ENCODE peak calls at places on chromosome 19, in seven cellular contexts. G, R, K, N, M, H and B are unnamed samples.
A peak's percentile ranks its signal among the peaks of the same experiment; 100 is the strongest.

GRCh38 chr19:13492128-13492527 is 14.2 kb downstream of the CACNA1A start:
- DNase-seq in G (no peak), R (no peak), K (peak; percentile 48), N (no peak), M (peak; percentile 6), H (peak; percentile 50), B (no peak)

GRCh38 chr19:17285415-17286135 is 3.9 kb downstream of the ANKLE1 start:
- DNase-seq in G (no peak), R (no peak), K (no peak), N (no peak), M (no peak), H (no peak), B (no peak)

GRCh38 chr19:46984077-46985010 is 35.3 kb upstream of the NPAS1 start:
- DNase-seq in G (no peak), R (no peak), K (peak; percentile 91), N (no peak), M (peak; percentile 38), H (no peak), B (no peak)

GRCh38 chr19:35117017-35117570 is 1.5 kb downstream of the FXYD3 start:
- DNase-seq in G (no peak), R (no peak), K (no peak), N (no peak), M (no peak), H (no peak), B (no peak)

GRCh38 chr19:45615795-45616708 is 14.0 kb upstream of the GPR4 start:
- DNase-seq in G (peak; percentile 91), R (peak; percentile 96), K (peak; percentile 92), N (peak; percentile 48), M (peak; percentile 80), H (peak; percentile 100), B (peak; percentile 94)

GRCh38 chr19:29546583-29547190 is 20.9 kb downstream of the VSTM2B start:
- DNase-seq in G (peak; percentile 23), R (no peak), K (no peak), N (no peak), M (no peak), H (no peak), B (no peak)

GRCh38 chr19:9811139-9811538 is 7.7 kb downstream of the FBXL12 start:
- DNase-seq in G (no peak), R (no peak), K (no peak), N (no peak), M (no peak), H (no peak), B (no peak)

GRCh38 chr19:35170359-35171061 is 16.0 kb downstream of the FXYD5 start:
- DNase-seq in G (peak; percentile 40), R (no peak), K (peak; percentile 28), N (no peak), M (no peak), H (peak; percentile 30), B (no peak)

GRCh38 chr19:48182434-48182833 is 12.0 kb downstream of the ZSWIM9 start:
- DNase-seq in G (no peak), R (no peak), K (no peak), N (no peak), M (no peak), H (no peak), B (no peak)

GRCh38 chr19:2338751-2339643 is 10.5 kb downstream of the SPPL2B start:
- DNase-seq in G (no peak), R (no peak), K (no peak), N (no peak), M (no peak), H (no peak), B (peak; percentile 47)

GRCh38 chr19:34345934-34346333 is 19.1 kb upstream of the GPI start:
- DNase-seq in G (peak; percentile 91), R (peak; percentile 73), K (peak; percentile 71), N (peak; percentile 70), M (peak; percentile 81), H (peak; percentile 93), B (no peak)

GRCh38 chr19:13425151-13425550 is 81.1 kb downstream of the CACNA1A start:
- DNase-seq in G (peak; percentile 48), R (no peak), K (no peak), N (no peak), M (peak; percentile 60), H (no peak), B (peak; percentile 4)

GRCh38 chr19:31451686-31452325 is 102.6 kb upstream of the TSHZ3 start:
- DNase-seq in G (no peak), R (no peak), K (peak; percentile 60), N (no peak), M (peak; percentile 17), H (no peak), B (no peak)

GRCh38 chr19:8580710-8581281 is 3.6 kb upstream of the MYO1F start:
- DNase-seq in G (peak; percentile 92), R (peak; percentile 85), K (peak; percentile 77), N (peak; percentile 87), M (peak; percentile 83), H (peak; percentile 96), B (peak; percentile 87)
- H3K4me3 ChIP-seq in G (peak overlapping the region; percentile 6), R (no peak overlapping the region), K (no peak overlapping the region), N (no peak overlapping the region), M (no peak overlapping the region), H (no peak overlapping the region), B (no peak overlapping the region)

DNA sequence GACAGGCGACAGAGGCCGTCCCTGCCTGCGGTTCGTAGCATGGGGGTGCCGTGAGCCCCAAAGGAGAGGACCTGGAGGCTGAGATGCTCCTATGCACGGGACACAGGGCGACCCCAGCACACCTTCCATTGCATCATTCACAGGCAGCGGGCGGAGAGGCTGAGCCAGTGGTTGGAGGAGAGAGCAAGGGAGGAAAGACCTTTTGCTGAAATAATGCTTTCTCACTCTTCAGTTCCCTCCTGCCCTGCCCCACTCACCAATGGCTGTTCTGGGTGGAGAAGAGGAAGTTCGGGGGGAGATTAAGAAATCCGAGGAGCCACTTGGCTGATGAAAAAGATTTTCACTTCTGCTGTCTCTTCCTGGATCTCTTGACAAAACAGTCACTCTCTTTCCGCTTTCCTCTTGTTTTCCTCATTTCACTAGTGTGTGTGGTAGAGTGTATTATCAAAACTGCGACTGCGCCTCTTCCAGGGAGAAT is at the start of gene NLRP12:
- DNase-seq in G (no peak), R (no peak), K (no peak), N (no peak), M (no peak), H (no peak), B (no peak)
- H3K4me3 ChIP-seq in G (no peak within 1 kb of the TSS), R (no peak within 1 kb of the TSS), K (no peak within 1 kb of the TSS), N (no peak within 1 kb of the TSS), M (no peak within 1 kb of the TSS), H (no peak within 1 kb of the TSS), B (no peak within 1 kb of the TSS)

GRCh38 chr19:3357731-3358391 is 8.5 kb upstream of the NFIC start:
- DNase-seq in G (no peak), R (no peak), K (no peak), N (no peak), M (no peak), H (peak; percentile 78), B (no peak)
- H3K4me3 ChIP-seq in G (peak overlapping the region; percentile 99), R (no peak overlapping the region), K (no peak overlapping the region), N (no peak overlapping the region), M (peak overlapping the region; percentile 73), H (no peak overlapping the region), B (no peak overlapping the region)

GRCh38 chr19:678791-679388 is 2.7 kb downstream of the FSTL3 start:
- DNase-seq in G (no peak), R (no peak), K (no peak), N (peak; percentile 57), M (no peak), H (no peak), B (no peak)
- H3K4me3 ChIP-seq in G (peak overlapping the region; percentile 86), R (peak overlapping the region; percentile 49), K (peak overlapping the region; percentile 56), N (peak overlapping the region; percentile 77), M (peak overlapping the region; percentile 70), H (peak overlapping the region; percentile 79), B (no peak overlapping the region)